ENCODE peak calls at places on chromosomes 13 and 19, in seven cellular contexts. Q is AG10803, Z is GM12865, R is astrocyte of the spinal cord, M is heart left ventricle, F is fibroblast of the aortic adventitia, U is DND-41. L is an unnamed sample.

GRCh38 chr13:48233886-48234488 is 981 bp downstream of the ITM2B start:
- DNase-seq in Q (peak), Z (peak), R (peak), M (no peak), F (peak), U (no peak), L (no peak)

GRCh38 chr19:51366050-51366998 is at the start of gene ETFB:
- DNase-seq in Q (peak), Z (peak), R (peak), M (peak), F (peak), U (peak), L (peak)

GRCh38 chr13:20149762-20150161 is 11.1 kb downstream of the GJA3 start:
- DNase-seq in Q (no peak), Z (no peak), R (no peak), M (no peak), F (no peak), U (no peak), L (no peak)

GRCh38 chr13:111217661-111218060 is 102.6 kb downstream of the ARHGEF7 start:
- DNase-seq in Q (no peak), Z (no peak), R (no peak), M (no peak), F (no peak), U (no peak), L (no peak)

GRCh38 chr13:28763887-28764286 is 45.1 kb upstream of the SLC46A3 start:
- DNase-seq in Q (no peak), Z (no peak), R (no peak), M (no peak), F (no peak), U (peak), L (no peak)

GRCh38 chr13:45393941-45394570 is 24.1 kb downstream of the SLC25A30 start:
- DNase-seq in Q (peak), Z (peak), R (peak), M (peak), F (peak), U (peak), L (no peak)

GRCh38 chr19:49553451-49554271 is 25.9 kb downstream of the RCN3 start:
- DNase-seq in Q (peak), Z (no peak), R (peak), M (no peak), F (peak), U (no peak), L (peak)

GRCh38 chr13:95954266-95954665 is 98.9 kb downstream of the UGGT2 start:
- DNase-seq in Q (no peak), Z (no peak), R (no peak), M (no peak), F (no peak), U (no peak), L (no peak)

GRCh38 chr19:16288544-16288943 is 36.1 kb upstream of the KLF2 start:
- DNase-seq in Q (peak), Z (no peak), R (no peak), M (peak), F (peak), U (peak), L (no peak)

GRCh38 chr19:37127999-37128820 is 44.3 kb downstream of the ZNF585A start:
- DNase-seq in Q (no peak), Z (no peak), R (no peak), M (no peak), F (no peak), U (no peak), L (no peak)

GRCh38 chr19:31718041-31718440 is 368.8 kb upstream of the TSHZ3 start:
- DNase-seq in Q (peak), Z (no peak), R (no peak), M (no peak), F (peak), U (no peak), L (no peak)

GRCh38 chr19:46719629-46720515 is 3.0 kb upstream of the PRKD2 start:
- DNase-seq in Q (no peak), Z (no peak), R (no peak), M (no peak), F (no peak), U (no peak), L (no peak)

GRCh38 chr19:14554382-14554812 is 17.5 kb downstream of the NDUFB7 start:
- DNase-seq in Q (no peak), Z (no peak), R (no peak), M (no peak), F (no peak), U (no peak), L (no peak)

GRCh38 chr19:41910240-41910991 is 17.8 kb downstream of the ERFL start:
- DNase-seq in Q (no peak), Z (no peak), R (no peak), M (no peak), F (no peak), U (no peak), L (no peak)

GRCh38 chr19:1066251-1066747 is 668 bp upstream of the ARHGAP45 start:
- DNase-seq in Q (no peak), Z (no peak), R (no peak), M (no peak), F (no peak), U (no peak), L (no peak)

GRCh38 chr13:26468203-26468602 is 89.3 kb upstream of the WASF3 start:
- DNase-seq in Q (no peak), Z (no peak), R (no peak), M (no peak), F (no peak), U (no peak), L (no peak)

GRCh38 chr13:90719452-90719851 is 628.0 kb upstream of the MIR17HG start:
- DNase-seq in Q (no peak), Z (no peak), R (no peak), M (no peak), F (no peak), U (no peak), L (no peak)

GRCh38 chr19:16943942-16944625 is 55.3 kb downstream of the F2RL3 start:
- DNase-seq in Q (no peak), Z (no peak), R (no peak), M (no peak), F (no peak), U (no peak), L (no peak)

GRCh38 chr13:40158218-40158617 is 502.8 kb downstream of the COG6 start:
- DNase-seq in Q (no peak), Z (no peak), R (no peak), M (no peak), F (peak), U (no peak), L (peak)

GRCh38 chr19:42198676-42199439 is 18.6 kb downstream of the DEDD2 start:
- DNase-seq in Q (no peak), Z (peak), R (no peak), M (no peak), F (no peak), U (peak), L (no peak)

GRCh38 chr19:45901912-45902650 is at the start of gene MYPOP:
- DNase-seq in Q (no peak), Z (no peak), R (no peak), M (no peak), F (no peak), U (peak), L (no peak)

GRCh38 chr13:83215627-83216026 is 666.6 kb downstream of the SLITRK1 start:
- DNase-seq in Q (peak), Z (no peak), R (peak), M (no peak), F (peak), U (no peak), L (peak)

DNA sequence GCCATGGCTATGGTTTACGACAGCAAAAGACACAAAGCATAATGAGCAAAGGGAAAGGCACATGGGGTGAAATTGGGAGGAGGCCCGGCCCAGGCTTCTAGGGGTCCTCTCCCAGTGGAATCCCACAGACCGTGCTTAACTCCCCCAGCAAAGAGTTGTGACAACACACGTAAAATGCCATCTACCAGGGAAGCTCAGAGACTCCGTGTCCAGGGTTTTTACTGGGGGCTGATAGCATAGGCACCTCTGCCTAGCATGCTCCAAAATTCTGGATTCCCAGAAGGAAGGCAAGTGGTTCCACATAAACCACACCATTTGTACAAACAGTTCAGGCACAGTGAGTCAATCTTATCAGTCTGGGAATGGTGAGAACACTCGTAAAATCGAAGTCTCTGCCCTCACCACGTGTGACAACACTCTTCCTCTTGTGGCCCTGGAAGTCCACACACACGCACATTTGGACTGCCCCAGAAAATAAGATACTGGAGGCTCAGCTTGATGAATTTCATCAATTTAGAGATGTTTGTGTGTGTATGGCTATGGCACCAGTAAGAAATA is 34.9 kb downstream of the RHPN2 start:
- DNase-seq in Q (no peak), Z (no peak), R (no peak), M (no peak), F (no peak), U (no peak), L (no peak)
- TF ChIP-seq CTCF in Q (no peak), Z (no peak), R (no peak), M (no peak), F (no peak), U (no peak), L (no peak)

DNA sequence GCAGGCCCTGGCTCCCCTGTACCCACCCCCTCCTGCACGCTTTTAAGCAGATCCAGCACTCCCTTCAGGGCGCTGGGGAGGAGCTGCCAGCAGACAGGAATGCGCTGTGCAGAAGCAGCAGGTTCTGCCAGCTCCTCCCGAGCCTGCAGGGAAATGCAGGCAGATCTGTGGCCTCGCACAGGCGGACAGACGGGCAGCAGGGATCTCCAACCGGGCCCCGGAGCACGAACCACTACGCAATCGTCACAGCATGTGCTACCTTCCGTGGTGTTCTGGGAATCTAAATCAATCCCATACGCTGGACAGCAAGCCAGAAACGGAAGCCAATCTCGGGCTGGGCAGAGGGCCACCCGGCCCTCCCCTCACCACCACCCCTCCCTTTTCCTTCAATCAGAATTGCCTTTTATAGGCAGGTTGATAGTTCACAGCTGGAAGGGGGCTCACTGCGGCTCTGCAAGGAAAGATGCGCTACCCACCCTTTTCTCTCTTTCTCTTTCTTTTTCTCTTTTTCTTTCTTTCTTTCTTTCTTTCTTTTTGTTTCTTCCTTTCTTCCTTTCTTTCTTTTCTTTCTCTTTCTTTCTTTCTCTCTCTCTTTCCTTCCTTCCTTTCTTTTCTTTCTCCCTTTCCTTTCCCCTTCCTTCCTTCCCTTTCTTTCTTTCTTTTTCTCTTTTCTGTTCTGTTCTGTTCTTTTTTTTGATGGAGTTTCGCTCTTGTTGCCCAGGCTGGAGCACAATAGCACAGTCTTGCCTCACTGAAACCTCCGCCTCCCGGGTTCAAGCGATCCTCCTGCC is 99.9 kb downstream of the GNG7 start:
- DNase-seq in Q (peak), Z (no peak), R (peak), M (peak), F (peak), U (no peak), L (peak)
- H3K4me3 ChIP-seq in Q (peak), Z (no peak), R (no peak), M (peak), F (peak), U (no peak), L (peak)

GRCh38 chr13:51146667-51147066 is 35.6 kb upstream of the C13orf42 start:
- DNase-seq in Q (no peak), Z (no peak), R (no peak), M (no peak), F (no peak), U (no peak), L (no peak)

GRCh38 chr13:51151463-51151862 is 40.4 kb upstream of the C13orf42 start:
- DNase-seq in Q (no peak), Z (no peak), R (no peak), M (no peak), F (no peak), U (no peak), L (no peak)

GRCh38 chr13:51148223-51148951 is 37.3 kb upstream of the C13orf42 start:
- DNase-seq in Q (no peak), Z (no peak), R (peak), M (no peak), F (no peak), U (no peak), L (no peak)

GRCh38 chr13:51147732-51148131 is 36.7 kb upstream of the C13orf42 start:
- DNase-seq in Q (no peak), Z (no peak), R (no peak), M (no peak), F (no peak), U (no peak), L (no peak)

GRCh38 chr13:51148952-51149573 is 38.0 kb upstream of the C13orf42 start:
- DNase-seq in Q (peak), Z (peak), R (peak), M (peak), F (peak), U (no peak), L (peak)
- TF ChIP-seq CTCF in Q (peak), Z (no peak), R (peak), M (peak), F (peak), U (peak), L (peak)

GRCh38 chr19:48511800-48512503 is at the start of gene LMTK3:
- DNase-seq in Q (no peak), Z (peak), R (no peak), M (no peak), F (peak), U (peak), L (no peak)
- H3K4me3 ChIP-seq in Q (no peak), Z (no peak), R (no peak), M (peak), F (peak), U (no peak), L (no peak)

GRCh38 chr13:101942535-101943157 is 459.2 kb downstream of the FGF14 start:
- DNase-seq in Q (no peak), Z (no peak), R (no peak), M (no peak), F (no peak), U (no peak), L (no peak)
- TF ChIP-seq CTCF in Q (no peak), Z (no peak), R (no peak), M (peak), F (no peak), U (peak), L (peak)

GRCh38 chr13:30004204-30004603 is 153.8 kb upstream of the UBL3 start:
- DNase-seq in Q (peak), Z (no peak), R (no peak), M (no peak), F (no peak), U (no peak), L (no peak)

GRCh38 chr13:30006246-30006645 is 155.8 kb upstream of the UBL3 start:
- DNase-seq in Q (no peak), Z (no peak), R (no peak), M (no peak), F (no peak), U (peak), L (no peak)

GRCh38 chr13:30009411-30009810 is 159.0 kb upstream of the UBL3 start:
- DNase-seq in Q (no peak), Z (no peak), R (no peak), M (no peak), F (no peak), U (no peak), L (no peak)
- H3K4me3 ChIP-seq in Q (no peak), Z (no peak), R (no peak), M (no peak), F (no peak), U (no peak), L (no peak)

L was measured in brain microvascular endothelial cell.